ENCODE peak calls at places on chromosomes 7 and 10, in five cellular contexts. D, O, X, C and B are unnamed samples.

GRCh38 chr7:105827106-105827870 is 49.1 kb downstream of the ATXN7L1 start:
- DNase-seq in X (no peak), O (no peak), C (no peak), D (no peak), B (no peak)

GRCh38 chr7:46391215-46391614 is 470.1 kb upstream of the IGFBP3 start:
- DNase-seq in O (no peak), X (no peak), C (no peak), D (no peak), B (no peak)

GRCh38 chr7:132400667-132401142 is 175.6 kb downstream of the PLXNA4 start:
- DNase-seq in D (no peak), O (no peak), C (no peak), X (no peak), B (no peak)

GRCh38 chr7:30764030-30764991 is 6.9 kb upstream of the MINDY4 start:
- DNase-seq in D (no peak), C (no peak), X (no peak), O (no peak), B (no peak)

GRCh38 chr10:79491171-79491835 is 21.0 kb upstream of the EIF5AL1 start:
- DNase-seq in D (no peak), X (no peak), C (no peak), O (no peak), B (peak; percentile 30)

GRCh38 chr7:125061776-125062397 is 132.3 kb upstream of the POT1 start:
- DNase-seq in C (no peak), O (no peak), X (no peak), D (no peak), B (peak; percentile 19)

GRCh38 chr10:80473096-80473657 is 19.1 kb downstream of the TSPAN14 start:
- DNase-seq in X (no peak), O (no peak), C (no peak), D (no peak), B (no peak)

GRCh38 chr10:14820010-14820774 is 17.6 kb downstream of the CDNF start:
- DNase-seq in D (no peak), C (no peak), X (no peak), O (no peak), B (no peak)

GRCh38 chr7:24024689-24025088 is 259.3 kb upstream of the NPY start:
- DNase-seq in O (no peak), D (no peak), C (no peak), X (no peak), B (no peak)

GRCh38 chr10:113471241-113471996 is 81.4 kb upstream of the HABP2 start:
- DNase-seq in O (no peak), D (no peak), X (no peak), C (no peak), B (no peak)

GRCh38 chr7:105587899-105588690 is 6.8 kb upstream of the EFCAB10 start:
- DNase-seq in X (no peak), D (no peak), O (no peak), C (peak; percentile 57), B (no peak)

GRCh38 chr7:82567841-82568240 is 124.3 kb upstream of the CACNA2D1 start:
- DNase-seq in C (no peak), X (no peak), D (no peak), O (no peak), B (no peak)

GRCh38 chr7:120916116-120916515 is 34.5 kb upstream of the ING3 start:
- DNase-seq in O (no peak), D (no peak), C (no peak), X (no peak), B (no peak)

GRCh38 chr7:47244692-47245091 is 337.2 kb downstream of the TNS3 start:
- DNase-seq in X (no peak), C (no peak), O (no peak), D (no peak), B (no peak)

GRCh38 chr7:50372921-50373320 is 68.4 kb downstream of the IKZF1 start:
- DNase-seq in X (no peak), D (no peak), O (no peak), C (no peak), B (no peak)

GRCh38 chr7:71308105-71308504 is 176.2 kb downstream of the GALNT17 start:
- DNase-seq in O (no peak), X (no peak), C (no peak), D (no peak), B (no peak)

GRCh38 chr10:6045600-6046457 is 16.3 kb downstream of the IL2RA start:
- DNase-seq in C (no peak), D (no peak), O (no peak), X (no peak), B (no peak)

GRCh38 chr7:135317676-135318326 is 84.2 kb downstream of the STRA8 start:
- DNase-seq in O (no peak), X (no peak), D (no peak), C (no peak), B (no peak)

GRCh38 chr10:124345521-124345920 is 73.2 kb downstream of the OAT start:
- DNase-seq in D (no peak), X (peak; percentile 32), O (no peak), C (no peak), B (no peak)

GRCh38 chr7:4642468-4643203 is 39.5 kb upstream of the FOXK1 start:
- DNase-seq in O (no peak), X (no peak), D (no peak), C (no peak), B (no peak)

GRCh38 chr10:132570771-132571564 is 33.4 kb downstream of the INPP5A start:
- DNase-seq in X (peak; percentile 68), O (no peak), C (no peak), D (peak; percentile 49), B (peak; percentile 60)

GRCh38 chr10:76337641-76338040 is 906.2 kb downstream of the LRMDA start:
- DNase-seq in D (no peak), X (no peak), O (no peak), C (no peak), B (no peak)

GRCh38 chr10:69123306-69123746 is 652 bp upstream of the VPS26A start:
- DNase-seq in O (no peak), D (no peak), C (peak; percentile 57), X (no peak), B (no peak)

GRCh38 chr7:35513192-35513591 is 181.7 kb downstream of the HERPUD2 start:
- DNase-seq in D (no peak), O (no peak), C (no peak), X (no peak), B (no peak)

GRCh38 chr10:54622017-54622416 is 179.0 kb downstream of the PCDH15 start:
- DNase-seq in X (no peak), D (no peak), C (no peak), O (no peak), B (no peak)

DNA sequence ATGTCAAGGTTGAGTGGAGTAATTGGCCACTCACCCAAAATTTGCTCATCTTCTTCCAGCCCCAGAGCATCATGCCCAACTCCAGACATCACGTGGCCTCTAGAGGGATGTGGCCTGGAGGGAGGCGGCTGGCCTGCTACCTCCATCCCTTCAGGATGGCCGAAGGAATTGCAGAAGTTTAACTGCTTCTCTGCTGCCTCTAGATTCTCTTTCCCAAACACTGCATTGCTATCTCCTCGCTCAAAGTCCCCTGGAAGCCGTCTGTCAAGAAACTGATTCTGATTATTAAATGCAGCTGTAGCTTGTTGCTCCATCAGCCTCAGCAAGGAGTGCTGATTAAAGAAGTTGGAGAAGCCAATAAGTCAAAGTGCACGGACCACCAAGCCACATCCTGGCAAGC is 83.9 kb downstream of the TBXAS1 start:
- DNase-seq in D (no peak), O (no peak), C (no peak), X (no peak), B (no peak)
- TF ChIP-seq CTCF in D (no peak), O (no peak), C (no peak), X (no peak), B (no peak)

GRCh38 chr7:116185450-116185849 is 24.9 kb upstream of the TES start:
- DNase-seq in C (no peak), O (no peak), D (no peak), X (peak; percentile 40), B (no peak)

GRCh38 chr7:116177009-116177408 is 33.3 kb upstream of the TES start:
- DNase-seq in C (no peak), D (no peak), X (no peak), O (no peak), B (no peak)

GRCh38 chr7:116182023-116182422 is 28.3 kb upstream of the TES start:
- DNase-seq in X (peak; percentile 54), O (no peak), C (no peak), D (peak; percentile 16), B (no peak)

GRCh38 chr7:116185956-116186355 is 24.4 kb upstream of the TES start:
- DNase-seq in C (no peak), X (no peak), O (no peak), D (no peak), B (no peak)

DNA sequence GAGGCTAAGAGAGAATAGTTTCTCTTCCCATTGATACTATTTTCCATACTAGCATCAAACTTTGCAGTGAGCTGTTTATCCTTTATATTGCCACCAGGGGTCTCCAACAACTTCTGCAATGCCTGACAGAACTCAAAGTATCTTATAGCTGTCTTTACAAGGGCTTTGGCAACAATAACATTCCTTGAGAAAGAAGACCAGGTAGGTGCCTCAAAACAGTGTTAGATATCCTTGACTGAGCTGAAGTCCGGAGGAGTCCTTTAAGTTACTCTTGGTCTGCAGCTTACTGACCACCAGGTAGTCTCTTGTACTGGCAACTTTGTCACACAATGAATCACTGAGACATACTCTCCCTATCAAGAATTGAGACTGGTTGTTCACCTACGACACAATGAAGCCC is 30.0 kb upstream of the TES start:
- DNase-seq in X (no peak), C (no peak), D (no peak), O (peak; percentile 5), B (peak; percentile 70)
- TF ChIP-seq CTCF in X (peak; percentile 80), C (peak; percentile 62), D (peak; percentile 54), O (peak; percentile 85), B (peak; percentile 60)

GRCh38 chr10:64093946-64094560 is 572.9 kb downstream of the REEP3 start:
- DNase-seq in O (no peak), D (no peak), C (no peak), X (no peak), B (no peak)

GRCh38 chr10:64093304-64093703 is 572.1 kb downstream of the REEP3 start:
- DNase-seq in D (no peak), X (no peak), C (no peak), O (no peak), B (no peak)

GRCh38 chr10:64089648-64090047 is 568.4 kb downstream of the REEP3 start:
- DNase-seq in C (no peak), O (no peak), X (no peak), D (no peak), B (no peak)

GRCh38 chr10:64090865-64091264 is 569.7 kb downstream of the REEP3 start:
- DNase-seq in D (no peak), X (no peak), O (no peak), C (no peak), B (no peak)

GRCh38 chr10:64091889-64092288 is 570.7 kb downstream of the REEP3 start:
- DNase-seq in D (no peak), C (peak; percentile 23), O (no peak), X (no peak), B (no peak)
- TF ChIP-seq CTCF in D (no peak), C (peak; percentile 59), O (no peak), X (peak; percentile 24), B (peak; percentile 12)

DNA sequence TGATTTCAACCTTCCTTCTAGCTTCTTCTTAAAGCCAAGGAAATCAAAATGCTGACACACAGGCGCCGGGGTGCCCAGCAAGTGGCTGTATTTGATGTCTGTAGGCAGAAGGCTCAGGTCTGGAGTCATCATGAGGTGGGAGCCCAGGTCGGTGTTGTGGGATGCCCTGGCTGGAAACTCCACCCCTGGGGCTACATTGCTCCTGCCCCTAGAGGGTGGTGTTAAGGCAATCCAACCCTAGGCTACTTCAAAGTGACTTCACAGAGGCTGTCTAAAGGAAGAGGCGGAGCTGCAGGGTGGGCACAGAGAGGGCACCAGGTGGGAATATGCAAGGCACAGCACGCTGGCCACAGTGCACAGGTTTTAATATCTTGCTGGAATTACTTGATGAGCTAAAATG is 200.9 kb downstream of the ADAM12 start:
- DNase-seq in X (no peak), O (no peak), C (no peak), D (no peak), B (no peak)
- TF ChIP-seq CTCF in X (no peak), O (no peak), C (no peak), D (no peak), B (no peak)